ENCODE peak calls at places on chromosomes 2 and 18, in five cellular contexts. I, Z, G, P and J are unnamed samples.

GRCh38 chr18:74283255-74283554 is 8.6 kb downstream of the CYB5A start:
- DNase-seq in I (no peak), Z (no peak), G (no peak), P (no peak), J (no peak)

GRCh38 chr2:27085670-27086089 is 892 bp upstream of the KHK start:
- DNase-seq in I (peak; percentile 56), Z (peak; percentile 82), G (no peak), P (peak; percentile 91), J (peak; percentile 84)

GRCh38 chr2:36544638-36545338 is 53.2 kb downstream of the FEZ2 start:
- DNase-seq in I (no peak), Z (no peak), G (no peak), P (no peak), J (no peak)

GRCh38 chr2:160411167-160411566 is 82.4 kb downstream of the RBMS1 start:
- DNase-seq in I (no peak), Z (no peak), G (no peak), P (no peak), J (no peak)

GRCh38 chr2:184598313-184599053 is at the start of gene ZNF804A:
- DNase-seq in I (peak; percentile 21), Z (peak; percentile 47), G (no peak), P (peak; percentile 91), J (peak; percentile 18)

GRCh38 chr18:78758496-78758895 is 221.1 kb upstream of the SALL3 start:
- DNase-seq in I (no peak), Z (no peak), G (no peak), P (no peak), J (no peak)

GRCh38 chr2:165141601-165142000 is 62.2 kb downstream of the SCN3A start:
- DNase-seq in I (no peak), Z (no peak), G (no peak), P (no peak), J (no peak)

GRCh38 chr18:54742654-54743053 is 85.6 kb upstream of the RAB27B start:
- DNase-seq in I (no peak), Z (peak; percentile 51), G (no peak), P (no peak), J (peak; percentile 11)

GRCh38 chr2:239396881-239397681 is 3.7 kb downstream of the HDAC4 start:
- DNase-seq in I (no peak), Z (no peak), G (no peak), P (no peak), J (peak; percentile 82)

GRCh38 chr18:63511285-63511684 is 30.9 kb upstream of the SERPINB12 start:
- DNase-seq in I (no peak), Z (no peak), G (peak; percentile 82), P (no peak), J (no peak)

GRCh38 chr2:191789791-191790190 is 57.1 kb downstream of the CAVIN2 start:
- DNase-seq in I (no peak), Z (no peak), G (no peak), P (no peak), J (no peak)

GRCh38 chr2:164700390-164700789 is 79.1 kb upstream of the GRB14 start:
- DNase-seq in I (no peak), Z (no peak), G (no peak), P (no peak), J (no peak)

DNA sequence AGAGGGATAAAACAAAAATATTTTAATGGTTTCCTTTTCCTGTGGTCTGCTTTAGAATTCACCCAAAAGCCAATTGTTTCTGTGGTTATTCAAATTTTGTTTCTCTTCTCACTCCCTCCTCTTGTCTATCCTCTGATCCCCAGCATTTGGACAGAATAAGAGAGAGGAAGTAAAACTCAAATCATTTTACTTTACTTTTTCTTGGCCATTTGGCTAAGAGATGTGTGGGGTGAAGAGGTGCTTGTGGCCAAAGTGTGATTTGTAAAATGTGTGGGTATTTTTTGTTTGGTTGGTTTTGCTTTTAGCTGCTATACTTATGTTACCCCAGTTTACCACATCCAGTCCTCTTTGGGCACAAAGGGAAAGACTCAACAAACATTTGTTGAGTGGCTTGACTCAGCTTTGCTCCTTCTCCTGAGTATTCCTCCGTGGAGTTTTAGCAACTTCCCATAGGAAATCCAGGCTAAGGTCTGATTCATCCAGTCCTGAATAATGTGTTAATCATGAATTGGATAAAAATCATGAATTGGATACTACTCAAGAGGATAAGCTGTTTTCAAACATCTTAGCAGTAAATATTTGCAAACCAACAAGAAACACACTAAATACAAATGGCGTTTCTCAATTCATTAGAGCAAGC is 109.1 kb upstream of the CYP1B1 start:
- DNase-seq in I (no peak), Z (no peak), G (no peak), P (no peak), J (no peak)
- H3K4me1 ChIP-seq in I (no peaks in the 10 kb centered on the region), Z (peaks cover 15% of the 10 kb centered on the region), G (no peaks in the 10 kb centered on the region), P (no peaks in the 10 kb centered on the region), J (no peaks in the 10 kb centered on the region)

GRCh38 chr2:85514323-85514722 is 24.6 kb upstream of the MAT2A start:
- DNase-seq in I (no peak), Z (no peak), G (no peak), P (no peak), J (no peak)
- H3K4me3 ChIP-seq in I (no peak overlapping the region), Z (no peak overlapping the region), G (no peak overlapping the region), P (no peak overlapping the region), J (no peak overlapping the region)

GRCh38 chr2:20224716-20225293 is at the start of gene SDC1:
- DNase-seq in I (peak; percentile 41), Z (no peak), G (no peak), P (peak; percentile 92), J (no peak)

GRCh38 chr2:20221939-20222768 is 2.8 kb downstream of the SDC1 start:
- DNase-seq in I (no peak), Z (no peak), G (no peak), P (no peak), J (no peak)

GRCh38 chr2:20222769-20223344 is 2.1 kb downstream of the SDC1 start:
- DNase-seq in I (no peak), Z (no peak), G (no peak), P (no peak), J (no peak)

GRCh38 chr2:20224191-20224715 is 677 bp downstream of the SDC1 start:
- DNase-seq in I (peak; percentile 54), Z (no peak), G (no peak), P (peak; percentile 89), J (no peak)

GRCh38 chr2:20223345-20224190 is 1.4 kb downstream of the SDC1 start:
- DNase-seq in I (peak; percentile 47), Z (no peak), G (no peak), P (peak; percentile 89), J (no peak)
- TF ChIP-seq CTCF in I (no peak), Z (no peak), G (no peak), P (no peak), J (no peak)

GRCh38 chr2:46318579-46319460 is 21.6 kb downstream of the EPAS1 start:
- DNase-seq in I (no peak), Z (no peak), G (no peak), P (no peak), J (no peak)
- H3K4me1 ChIP-seq in I (peaks cover 65% of the 10 kb centered on the region), Z (peaks cover 100% of the 10 kb centered on the region), G (peaks cover 17% of the 10 kb centered on the region), P (peaks cover 89% of the 10 kb centered on the region), J (peaks cover 72% of the 10 kb centered on the region)

GRCh38 chr2:144510206-144510991 is 9.5 kb downstream of the ZEB2 start:
- DNase-seq in I (no peak), Z (no peak), G (no peak), P (no peak), J (peak; percentile 77)

GRCh38 chr2:144507441-144508161 is 12.3 kb downstream of the ZEB2 start:
- DNase-seq in I (no peak), Z (no peak), G (no peak), P (no peak), J (no peak)

GRCh38 chr2:144508162-144508765 is 11.7 kb downstream of the ZEB2 start:
- DNase-seq in I (no peak), Z (no peak), G (no peak), P (peak; percentile 74), J (no peak)

GRCh38 chr2:144509548-144510205 is 10.2 kb downstream of the ZEB2 start:
- DNase-seq in I (no peak), Z (no peak), G (no peak), P (no peak), J (no peak)

GRCh38 chr2:144509001-144509545 is 10.8 kb downstream of the ZEB2 start:
- DNase-seq in I (no peak), Z (no peak), G (no peak), P (no peak), J (no peak)
- H3K4me3 ChIP-seq in I (peak overlapping the region; percentile 3), Z (peak overlapping the region; percentile 85), G (no peak overlapping the region), P (no peak overlapping the region), J (peak overlapping the region; percentile 78)

DNA sequence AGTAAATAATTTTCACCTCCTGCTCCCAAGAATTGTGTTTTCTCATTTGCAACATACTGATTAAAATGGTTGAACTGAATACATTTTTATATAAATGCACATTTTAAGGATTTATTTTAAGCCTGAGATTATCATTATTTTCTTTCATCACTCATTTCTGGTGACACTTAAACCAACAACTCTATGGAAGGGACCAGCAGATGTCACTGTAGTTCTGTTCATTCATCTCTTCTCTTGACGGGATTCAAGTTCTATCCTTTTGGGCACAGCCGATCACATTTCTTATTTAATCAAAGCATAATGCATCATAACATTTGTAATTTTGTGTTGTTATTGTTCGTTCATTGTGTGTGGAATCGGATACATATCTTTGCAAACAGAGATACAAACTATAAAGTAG is 417.9 kb downstream of the HRH4 start:
- DNase-seq in I (no peak), Z (no peak), G (no peak), P (no peak), J (no peak)
- TF ChIP-seq CTCF in I (peak; percentile 35), Z (peak; percentile 76), G (peak; percentile 8), P (peak; percentile 62), J (peak; percentile 56)

GRCh38 chr2:204877691-204878090 is 332.4 kb downstream of the PARD3B start:
- DNase-seq in I (no peak), Z (no peak), G (no peak), P (no peak), J (no peak)

GRCh38 chr2:204885747-204886146 is 340.5 kb downstream of the PARD3B start:
- DNase-seq in I (no peak), Z (no peak), G (no peak), P (no peak), J (no peak)

GRCh38 chr2:204886713-204887112 is 341.4 kb downstream of the PARD3B start:
- DNase-seq in I (no peak), Z (no peak), G (no peak), P (no peak), J (no peak)

GRCh38 chr2:204881519-204882111 is 336.3 kb downstream of the PARD3B start:
- DNase-seq in I (no peak), Z (no peak), G (no peak), P (no peak), J (no peak)

DNA sequence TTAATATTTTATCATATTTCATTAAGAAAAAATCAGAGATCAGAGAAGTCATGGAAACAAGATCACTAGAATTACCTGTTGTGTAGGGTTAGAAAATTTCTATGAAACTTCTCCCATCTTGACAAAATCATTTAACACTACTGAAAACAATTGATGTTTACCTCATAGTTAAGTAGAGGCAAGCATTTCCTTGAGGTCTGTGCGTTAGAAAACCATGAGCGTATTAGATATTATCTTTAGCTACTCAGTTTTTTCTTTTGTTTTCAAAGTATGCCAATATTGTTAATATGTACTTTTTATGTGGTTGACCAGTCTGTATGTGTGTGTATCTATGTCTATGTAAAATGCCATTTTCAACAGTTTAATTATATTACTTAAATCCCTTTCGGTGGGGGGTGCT is 335.7 kb downstream of the PARD3B start:
- DNase-seq in I (no peak), Z (no peak), G (no peak), P (no peak), J (no peak)
- H3K4me1 ChIP-seq in I (no peaks in the 10 kb centered on the region), Z (no peaks in the 10 kb centered on the region), G (no peaks in the 10 kb centered on the region), P (no peaks in the 10 kb centered on the region), J (no peaks in the 10 kb centered on the region)